ENCODE peak calls at places on chromosomes 11 and 22, in six cellular contexts. S is astrocyte, D is heart right ventricle, Y is cardiac muscle cell, Q is right atrium auricular region, O is thoracic aorta. Z is an unnamed sample. For H3K36me3, the result is how much of the 10 kb centered on the place peaks cover.

GRCh38 chr11:61927501-61927900 is 10.1 kb upstream of the RAB3IL1 start:
- DNase-seq in S (no peak), D (no peak), Y (no peak), Q (peak), O (no peak), Z (no peak)

GRCh38 chr11:30855383-30856006 is 269.3 kb upstream of the MPPED2 start:
- DNase-seq in S (no peak), D (no peak), Y (peak), Q (no peak), O (no peak), Z (no peak)

GRCh38 chr11:130738618-130739017 is 177.7 kb downstream of the SNX19 start:
- DNase-seq in S (peak), D (no peak), Y (no peak), Q (no peak), O (no peak), Z (no peak)

GRCh38 chr22:28237092-28237491 is 318.0 kb upstream of the PITPNB start:
- DNase-seq in S (no peak), D (no peak), Y (no peak), Q (no peak), O (no peak), Z (no peak)

GRCh38 chr11:58744988-58745704 is 13.4 kb upstream of the GLYAT start:
- DNase-seq in S (no peak), D (no peak), Y (no peak), Q (no peak), O (no peak), Z (no peak)

GRCh38 chr11:59418151-59418550 is 8.1 kb downstream of the OR5A2 start:
- DNase-seq in S (no peak), D (no peak), Y (no peak), Q (no peak), O (no peak), Z (no peak)

GRCh38 chr11:128908391-128909246 is 17.5 kb downstream of the KCNJ5 start:
- DNase-seq in S (peak), D (peak), Y (no peak), Q (peak), O (peak), Z (no peak)

GRCh38 chr11:67345247-67345948 is 7.9 kb downstream of the POLD4 start:
- DNase-seq in S (no peak), D (no peak), Y (no peak), Q (no peak), O (no peak), Z (no peak)

GRCh38 chr11:19890308-19890707 is 177.7 kb downstream of the NAV2 start:
- DNase-seq in S (peak), D (no peak), Y (no peak), Q (no peak), O (no peak), Z (no peak)

GRCh38 chr11:111555255-111555654 is 14.7 kb downstream of the LAYN start:
- DNase-seq in S (peak), D (no peak), Y (no peak), Q (no peak), O (no peak), Z (no peak)

GRCh38 chr11:106727261-106727660 is 291.0 kb downstream of the GUCY1A2 start:
- DNase-seq in S (peak), D (no peak), Y (no peak), Q (no peak), O (no peak), Z (no peak)

GRCh38 chr11:19398772-19399542 is 158.2 kb upstream of the E2F8 start:
- DNase-seq in S (peak), D (no peak), Y (no peak), Q (no peak), O (no peak), Z (peak)

GRCh38 chr22:33288078-33288477 is 229.9 kb upstream of the SYN3 start:
- DNase-seq in S (no peak), D (no peak), Y (no peak), Q (no peak), O (no peak), Z (no peak)

GRCh38 chr11:11866203-11866602 is 24.4 kb downstream of the USP47 start:
- DNase-seq in S (no peak), D (no peak), Y (no peak), Q (no peak), O (no peak), Z (no peak)

GRCh38 chr22:27726726-27727449 is 74.7 kb downstream of the MN1 start:
- DNase-seq in S (peak), D (peak), Y (no peak), Q (peak), O (no peak), Z (peak)

GRCh38 chr11:85595285-85595884 is 31.8 kb downstream of the DLG2 start:
- DNase-seq in S (peak), D (no peak), Y (peak), Q (no peak), O (no peak), Z (no peak)

GRCh38 chr11:122559734-122560382 is 95.7 kb upstream of the UBASH3B start:
- DNase-seq in S (no peak), D (no peak), Y (no peak), Q (no peak), O (no peak), Z (no peak)

GRCh38 chr11:72350752-72351151 is 83.6 kb downstream of the CLPB start:
- DNase-seq in S (no peak), D (no peak), Y (no peak), Q (no peak), O (no peak), Z (no peak)

GRCh38 chr11:72625746-72626636 is 48.2 kb downstream of the PDE2A start:
- DNase-seq in S (no peak), D (peak), Y (peak), Q (no peak), O (no peak), Z (peak)

GRCh38 chr11:26088391-26088790 is 243.5 kb upstream of the ANO3 start:
- DNase-seq in S (peak), D (no peak), Y (no peak), Q (no peak), O (no peak), Z (no peak)

GRCh38 chr11:63769044-63769718 is 606 bp upstream of the ZFTA start:
- DNase-seq in S (no peak), D (peak), Y (peak), Q (peak), O (no peak), Z (peak)

GRCh38 chr22:19779011-19779421 is 18.4 kb downstream of the TBX1 start:
- DNase-seq in S (no peak), D (no peak), Y (no peak), Q (no peak), O (no peak), Z (no peak)

GRCh38 chr11:21142007-21142406 is 472.6 kb downstream of the NELL1 start:
- DNase-seq in S (no peak), D (no peak), Y (peak), Q (no peak), O (no peak), Z (no peak)

GRCh38 chr11:70220920-70221319 is 17.8 kb downstream of the FADD start:
- DNase-seq in S (peak), D (no peak), Y (no peak), Q (no peak), O (no peak), Z (no peak)

GRCh38 chr11:119284344-119285157 is 32.4 kb downstream of the MCAM start:
- DNase-seq in S (peak), D (no peak), Y (peak), Q (no peak), O (no peak), Z (no peak)

GRCh38 chr11:92251980-92252379 is 27.4 kb downstream of the FAT3 start:
- DNase-seq in S (peak), D (no peak), Y (no peak), Q (no peak), O (no peak), Z (no peak)

GRCh38 chr22:19986410-19987341 is 29.9 kb downstream of the ARVCF start:
- DNase-seq in S (peak), D (peak), Y (peak), Q (peak), O (no peak), Z (peak)

GRCh38 chr11:96279421-96280290 is 63.3 kb downstream of the MAML2 start:
- DNase-seq in S (peak), D (no peak), Y (no peak), Q (no peak), O (no peak), Z (no peak)

GRCh38 chr11:74521666-74522252 is 28.2 kb upstream of the LIPT2 start:
- DNase-seq in S (no peak), D (no peak), Y (no peak), Q (no peak), O (no peak), Z (no peak)

GRCh38 chr11:37468344-37468743 is 870.3 kb upstream of the RAG2 start:
- DNase-seq in S (no peak), D (no peak), Y (no peak), Q (no peak), O (no peak), Z (no peak)

GRCh38 chr11:78796956-78797355 is 222.3 kb upstream of the NARS2 start:
- DNase-seq in S (peak), D (no peak), Y (no peak), Q (no peak), O (no peak), Z (no peak)

GRCh38 chr11:114091791-114092397 is 32.4 kb downstream of the ZBTB16 start:
- DNase-seq in S (no peak), D (no peak), Y (no peak), Q (no peak), O (no peak), Z (no peak)

GRCh38 chr11:88345408-88345807 is 7.9 kb upstream of the CTSC start:
- DNase-seq in S (peak), D (no peak), Y (no peak), Q (no peak), O (no peak), Z (no peak)

GRCh38 chr11:78313181-78313788 is 104.3 kb downstream of the GAB2 start:
- DNase-seq in S (peak), D (no peak), Y (no peak), Q (peak), O (no peak), Z (no peak)

GRCh38 chr11:34773826-34774225 is 142.4 kb downstream of the APIP start:
- DNase-seq in S (peak), D (no peak), Y (no peak), Q (no peak), O (no peak), Z (no peak)

GRCh38 chr11:95450547-95451123 is 219.6 kb upstream of the SESN3 start:
- DNase-seq in S (peak), D (no peak), Y (no peak), Q (no peak), O (no peak), Z (no peak)

GRCh38 chr11:27209562-27210005 is 153.4 kb downstream of the CCDC34 start:
- DNase-seq in S (peak), D (peak), Y (peak), Q (peak), O (peak), Z (no peak)

GRCh38 chr22:26763633-26764295 is 106.4 kb downstream of the MIAT start:
- DNase-seq in S (peak), D (no peak), Y (no peak), Q (no peak), O (no peak), Z (peak)

DNA sequence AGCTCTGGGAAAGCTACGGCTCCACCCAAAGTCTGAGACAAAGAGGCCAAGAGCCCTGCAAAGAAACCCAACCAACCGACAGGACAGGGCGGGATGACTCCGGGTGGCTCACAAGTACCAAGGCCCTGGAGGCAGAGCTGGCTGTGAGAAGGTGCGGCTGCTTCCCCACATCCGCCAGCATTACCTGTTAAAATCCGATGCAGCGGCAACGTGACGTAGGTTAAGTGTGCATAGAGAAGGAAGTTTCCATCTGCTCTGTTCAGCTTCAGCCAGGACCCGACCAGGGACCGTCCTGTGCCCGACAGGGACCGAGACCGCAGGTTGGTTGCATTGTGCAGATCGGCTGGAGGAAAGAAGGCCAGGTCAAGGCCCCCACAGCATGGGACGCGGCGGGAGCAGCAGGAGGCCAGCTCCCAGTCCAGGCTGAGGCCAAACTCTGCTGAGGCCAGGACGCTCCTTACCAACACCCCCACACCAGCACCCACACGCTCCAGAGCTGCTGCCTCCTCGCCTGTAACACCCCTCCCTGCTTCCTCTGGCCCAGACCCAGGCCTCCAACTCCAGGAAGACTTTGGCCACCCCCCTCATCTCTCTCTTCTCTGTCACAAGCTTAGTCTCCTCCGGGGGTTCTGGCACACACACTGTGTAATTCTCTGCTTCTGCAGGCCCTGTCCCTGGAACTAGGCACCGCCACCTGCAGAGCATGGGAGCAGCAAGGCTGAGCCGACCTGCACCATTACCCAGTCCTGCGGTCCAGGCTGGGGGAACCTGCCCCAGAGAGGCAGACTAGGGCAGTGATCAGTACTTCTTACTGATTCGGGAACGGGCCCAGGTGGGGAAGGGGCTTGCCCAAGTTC is 34.1 kb downstream of the NUP50 start:
- DNase-seq in S (no peak), D (no peak), Y (no peak), Q (no peak), O (no peak), Z (no peak)
- H3K36me3 ChIP-seq in S (under half), D (under half), Y (under half), Q (under half), O (half or more), Z (under half)

GRCh38 chr11:13463779-13464290 is 813 bp upstream of the BTBD10 start:
- DNase-seq in S (no peak), D (no peak), Y (no peak), Q (no peak), O (no peak), Z (no peak)

GRCh38 chr11:13465909-13466371 is 2.9 kb upstream of the BTBD10 start:
- DNase-seq in S (peak), D (no peak), Y (peak), Q (no peak), O (no peak), Z (no peak)

GRCh38 chr11:13461291-13461690 is 1.7 kb downstream of the BTBD10 start:
- DNase-seq in S (no peak), D (no peak), Y (no peak), Q (no peak), O (no peak), Z (no peak)

GRCh38 chr11:13462928-13463778 is at the start of gene BTBD10:
- DNase-seq in S (peak), D (peak), Y (peak), Q (peak), O (peak), Z (peak)

GRCh38 chr11:13462311-13462927 is 603 bp downstream of the BTBD10 start:
- DNase-seq in S (peak), D (peak), Y (peak), Q (no peak), O (peak), Z (peak)
- TF ChIP-seq CTCF in S (no peak), D (no peak), Y (no peak), Q (no peak), O (no peak), Z (no peak)

DNA sequence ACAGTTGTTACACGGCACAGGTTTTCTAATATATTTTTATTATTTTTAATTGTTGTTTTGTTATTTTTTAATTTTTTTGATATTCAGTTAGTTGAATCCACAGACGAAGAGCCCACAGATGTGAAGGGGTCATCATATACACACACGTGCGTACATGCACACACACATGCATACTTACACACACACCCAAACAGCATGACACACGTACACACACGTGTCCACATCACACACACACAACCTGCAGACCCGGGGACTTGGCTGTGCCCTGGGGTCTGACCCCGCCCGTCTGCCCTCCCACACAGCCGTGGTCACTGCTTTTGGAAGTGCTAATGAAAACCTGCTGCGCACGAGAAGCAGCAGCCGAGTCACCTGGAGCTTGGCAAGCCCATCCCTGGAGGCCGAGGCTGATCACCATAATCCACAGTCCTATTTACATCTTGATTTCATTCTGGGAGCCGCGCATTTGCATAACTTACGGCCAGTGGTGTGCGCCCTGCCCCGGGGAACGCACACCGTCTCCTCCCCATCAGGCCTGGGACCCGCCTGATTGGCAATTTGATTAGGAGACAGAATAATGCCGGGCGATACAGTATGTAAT is 110.3 kb downstream of the BRD1 start:
- DNase-seq in S (no peak), D (no peak), Y (no peak), Q (no peak), O (no peak), Z (no peak)
- H3K4me3 ChIP-seq in S (no peak), D (no peak), Y (no peak), Q (no peak), O (no peak), Z (no peak)

GRCh38 chr11:108160970-108161566 is 39.7 kb downstream of the ACAT1 start:
- DNase-seq in S (no peak), D (no peak), Y (no peak), Q (no peak), O (no peak), Z (no peak)
- H3K36me3 ChIP-seq in S (under half), D (half or more), Y (under half), Q (half or more), O (under half), Z (under half)

GRCh38 chr11:1389932-1390587 is at the start of gene BRSK2:
- DNase-seq in S (no peak), D (peak), Y (no peak), Q (no peak), O (no peak), Z (peak)

GRCh38 chr11:1390603-1391164 is 950 bp downstream of the BRSK2 start:
- DNase-seq in S (no peak), D (peak), Y (peak), Q (no peak), O (no peak), Z (peak)

GRCh38 chr11:1388763-1389102 is 1.0 kb upstream of the BRSK2 start:
- DNase-seq in S (no peak), D (peak), Y (peak), Q (no peak), O (no peak), Z (no peak)

GRCh38 chr11:1387961-1388762 is 1.6 kb upstream of the BRSK2 start:
- DNase-seq in S (no peak), D (peak), Y (peak), Q (no peak), O (no peak), Z (no peak)

GRCh38 chr11:1389103-1389931 is 417 bp upstream of the BRSK2 start:
- DNase-seq in S (peak), D (peak), Y (peak), Q (peak), O (peak), Z (peak)
- TF ChIP-seq CTCF in S (no peak), D (no peak), Y (peak), Q (no peak), O (no peak), Z (peak)

DNA sequence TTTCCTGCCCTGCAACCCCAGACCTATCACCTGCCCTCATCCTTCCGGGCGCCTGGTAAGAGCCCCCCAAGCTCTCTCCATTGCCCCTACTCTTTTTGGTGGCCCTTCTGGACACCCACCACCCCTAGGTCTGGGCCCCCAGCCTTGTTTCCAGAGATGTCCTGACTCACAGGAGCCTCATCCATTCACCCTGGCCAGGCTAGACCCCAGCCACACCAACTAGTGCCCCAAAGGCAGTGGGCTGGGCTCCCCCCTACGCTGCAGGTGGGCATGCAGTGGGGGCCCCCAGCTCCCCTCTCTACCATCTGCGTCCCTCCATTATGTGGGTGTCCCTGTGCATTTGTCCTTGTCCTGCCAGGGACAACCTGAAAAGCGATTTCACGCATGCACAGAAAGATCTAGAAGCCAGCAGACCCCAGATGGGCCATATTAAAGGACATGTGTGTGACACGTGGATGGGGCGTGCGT is 1.4 kb downstream of the MRGPRF start:
- DNase-seq in S (no peak), D (no peak), Y (no peak), Q (no peak), O (no peak), Z (no peak)
- H3K4me3 ChIP-seq in S (no peak), D (peak), Y (no peak), Q (peak), O (peak), Z (no peak)

Z was measured in thyroid gland.